ENCODE peak calls at places on chromosomes 3 and 15, in eight cellular contexts. M is sigmoid colon, J is neural progenitor cell, Z is tibial artery, T is keratinocyte, E is pancreas, Y is A673, H is A549. C is an unnamed sample.

GRCh38 chr15:40048155-40048792 is 9.3 kb upstream of the SRP14 start:
- DNase-seq in M (peak; percentile 59), J (no peak), Z (peak; percentile 60), T (no peak), E (no peak), Y (no peak), H (no peak), C (no peak)

GRCh38 chr3:173819368-173819767 is 421.8 kb downstream of the NLGN1 start:
- DNase-seq in M (no peak), J (no peak), Z (no peak), T (no peak), E (no peak), Y (no peak), H (no peak), C (no peak)

GRCh38 chr15:77589839-77590238 is 42.9 kb downstream of the LINGO1 start:
- DNase-seq in M (no peak), J (no peak), Z (no peak), T (no peak), E (no peak), Y (no peak), H (no peak), C (no peak)

GRCh38 chr15:51758645-51759044 is 7.2 kb downstream of the TMOD2 start:
- DNase-seq in M (peak; percentile 87), J (no peak), Z (no peak), T (no peak), E (no peak), Y (no peak), H (no peak), C (no peak)

GRCh38 chr3:110165753-110166152 is 828.4 kb upstream of the DPPA4 start:
- DNase-seq in M (no peak), J (peak; percentile 68), Z (no peak), T (no peak), E (no peak), Y (no peak), H (no peak), C (no peak)

GRCh38 chr3:31114929-31115283 is 220.4 kb upstream of the GADL1 start:
- DNase-seq in M (no peak), J (no peak), Z (no peak), T (no peak), E (no peak), Y (no peak), H (no peak), C (no peak)

GRCh38 chr3:14145236-14145635 is 20.4 kb downstream of the TMEM43 start:
- DNase-seq in M (no peak), J (no peak), Z (no peak), T (no peak), E (no peak), Y (no peak), H (no peak), C (no peak)

GRCh38 chr3:46312996-46313395 is 40.9 kb upstream of the CCR2 start:
- DNase-seq in M (peak; percentile 65), J (no peak), Z (no peak), T (peak; percentile 45), E (no peak), Y (no peak), H (no peak), C (no peak)

GRCh38 chr3:13364602-13365271 is 55.4 kb downstream of the NUP210 start:
- DNase-seq in M (no peak), J (no peak), Z (no peak), T (no peak), E (no peak), Y (no peak), H (no peak), C (no peak)

GRCh38 chr15:42453826-42454225 is 37.1 kb downstream of the ZNF106 start:
- DNase-seq in M (no peak), J (no peak), Z (no peak), T (no peak), E (no peak), Y (no peak), H (no peak), C (no peak)

GRCh38 chr15:42456539-42456938 is 34.4 kb downstream of the ZNF106 start:
- DNase-seq in M (no peak), J (no peak), Z (no peak), T (no peak), E (no peak), Y (no peak), H (no peak), C (no peak)

GRCh38 chr15:42456971-42457370 is 34.0 kb downstream of the ZNF106 start:
- DNase-seq in M (no peak), J (no peak), Z (no peak), T (no peak), E (no peak), Y (peak; percentile 51), H (no peak), C (no peak)

GRCh38 chr15:42461261-42461660 is 29.7 kb downstream of the ZNF106 start:
- DNase-seq in M (no peak), J (no peak), Z (no peak), T (no peak), E (no peak), Y (peak; percentile 59), H (no peak), C (no peak)

DNA sequence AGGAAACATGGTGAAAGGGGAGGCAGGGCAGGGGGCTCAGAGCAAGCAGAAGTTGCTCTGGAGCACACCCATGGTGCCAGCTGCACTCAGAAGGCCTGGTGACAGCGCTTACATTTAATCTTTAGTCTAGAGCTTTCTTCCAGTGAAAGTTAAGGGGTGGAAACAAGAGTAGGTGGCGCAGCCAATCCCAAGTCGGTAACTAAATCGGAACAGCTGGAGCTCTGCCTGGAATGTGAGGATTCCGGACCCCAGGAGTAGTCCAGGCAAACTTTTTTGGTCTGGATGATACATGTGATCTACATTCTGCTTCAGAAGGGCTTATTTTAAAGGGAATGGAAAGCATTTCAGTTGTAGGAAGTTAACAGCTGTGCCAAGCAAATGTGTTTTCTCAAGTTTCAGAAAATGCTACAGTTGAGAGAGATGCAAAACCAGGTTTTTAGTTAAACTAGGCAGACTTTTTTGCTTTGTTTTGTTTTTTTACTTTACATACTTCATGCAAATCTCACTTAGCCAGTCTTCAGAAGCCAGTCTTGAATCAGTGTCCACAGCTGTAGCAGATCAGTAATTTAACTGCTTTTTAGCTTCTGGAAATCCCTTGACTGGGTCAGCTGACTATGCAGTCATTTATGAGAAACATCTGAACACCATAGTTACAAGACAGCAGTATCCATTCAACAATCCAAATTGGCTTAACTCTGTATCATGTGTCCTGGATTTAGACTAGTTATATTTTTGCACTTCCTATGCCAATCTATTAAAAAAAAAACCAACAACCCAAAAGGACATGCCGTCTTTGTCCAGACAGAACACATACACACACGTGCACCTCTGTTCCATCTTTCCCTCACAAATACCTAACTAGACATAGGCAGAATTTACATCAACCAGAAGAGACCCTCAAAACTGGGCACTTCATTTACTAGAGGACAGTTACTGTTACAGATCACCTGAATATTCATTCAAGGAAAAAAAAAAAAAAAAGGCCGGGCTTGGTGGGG is 33.2 kb downstream of the ZNF106 start:
- DNase-seq in M (peak; percentile 91), J (peak; percentile 95), Z (peak; percentile 92), T (no peak), E (peak; percentile 49), Y (peak; percentile 94), H (no peak), C (peak; percentile 53)
- H3K4me1 ChIP-seq in M (peaks cover 2% of the 10 kb centered on the region), J (peaks cover 39% of the 10 kb centered on the region), Z (peaks cover 79% of the 10 kb centered on the region), T (peaks cover 10% of the 10 kb centered on the region), E (peaks cover 12% of the 10 kb centered on the region), Y (peaks cover 61% of the 10 kb centered on the region), H (no peaks in the 10 kb centered on the region), C (peaks cover 17% of the 10 kb centered on the region)

GRCh38 chr3:51622402-51622801 is 48.6 kb upstream of the TEX264 start:
- DNase-seq in M (no peak), J (no peak), Z (no peak), T (no peak), E (no peak), Y (no peak), H (no peak), C (no peak)

GRCh38 chr3:51619983-51620382 is 51.1 kb upstream of the TEX264 start:
- DNase-seq in M (no peak), J (no peak), Z (no peak), T (no peak), E (no peak), Y (no peak), H (no peak), C (no peak)

GRCh38 chr3:51620543-51620942 is 50.5 kb upstream of the TEX264 start:
- DNase-seq in M (peak; percentile 69), J (no peak), Z (no peak), T (no peak), E (no peak), Y (no peak), H (no peak), C (no peak)

GRCh38 chr3:51622868-51623267 is 48.2 kb upstream of the TEX264 start:
- DNase-seq in M (no peak), J (no peak), Z (no peak), T (no peak), E (no peak), Y (peak; percentile 4), H (no peak), C (no peak)

DNA sequence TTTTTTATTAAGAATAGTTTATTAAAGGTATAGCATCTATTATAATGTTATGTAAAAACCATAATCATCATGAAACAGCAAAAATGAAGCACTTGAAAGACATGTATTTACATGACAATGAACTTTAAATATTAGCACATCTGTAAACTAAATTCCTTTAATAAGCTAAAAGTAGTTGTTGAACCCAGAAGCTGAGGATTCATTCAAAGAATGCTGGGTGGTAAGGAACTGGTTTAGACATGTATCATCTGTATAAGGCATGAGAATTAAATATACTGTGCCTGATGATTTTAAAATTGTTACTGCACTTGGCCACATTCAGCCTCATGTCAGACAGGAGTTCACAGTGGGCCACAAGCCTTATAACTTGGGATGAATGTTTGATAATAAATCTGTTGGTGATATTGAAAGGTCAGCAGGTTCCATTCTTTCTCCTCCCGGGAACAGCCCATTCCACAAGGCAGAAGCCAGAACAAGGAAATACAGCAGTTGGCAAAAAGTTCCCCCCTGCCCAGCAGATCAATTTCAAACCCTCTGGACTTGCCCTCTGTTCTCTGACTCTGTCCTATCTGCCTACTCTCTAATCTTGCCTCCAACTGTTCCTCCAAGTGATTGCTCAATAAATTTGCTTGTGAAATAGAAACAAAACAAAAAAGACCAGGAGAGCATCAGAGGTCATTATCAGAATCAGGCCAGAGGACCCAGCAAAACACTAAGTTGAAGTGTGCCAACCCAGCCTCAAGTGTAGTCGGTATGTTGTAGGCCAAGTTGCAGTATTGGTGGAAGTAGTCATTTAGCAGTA is 49.8 kb upstream of the TEX264 start:
- DNase-seq in M (no peak), J (no peak), Z (no peak), T (peak; percentile 15), E (no peak), Y (no peak), H (no peak), C (no peak)
- H3K4me1 ChIP-seq in M (no peaks in the 10 kb centered on the region), J (no peaks in the 10 kb centered on the region), Z (peaks cover 37% of the 10 kb centered on the region), T (peaks cover 26% of the 10 kb centered on the region), E (peaks cover 11% of the 10 kb centered on the region), Y (no peaks in the 10 kb centered on the region), H (peaks cover 17% of the 10 kb centered on the region), C (peaks cover 35% of the 10 kb centered on the region)

DNA sequence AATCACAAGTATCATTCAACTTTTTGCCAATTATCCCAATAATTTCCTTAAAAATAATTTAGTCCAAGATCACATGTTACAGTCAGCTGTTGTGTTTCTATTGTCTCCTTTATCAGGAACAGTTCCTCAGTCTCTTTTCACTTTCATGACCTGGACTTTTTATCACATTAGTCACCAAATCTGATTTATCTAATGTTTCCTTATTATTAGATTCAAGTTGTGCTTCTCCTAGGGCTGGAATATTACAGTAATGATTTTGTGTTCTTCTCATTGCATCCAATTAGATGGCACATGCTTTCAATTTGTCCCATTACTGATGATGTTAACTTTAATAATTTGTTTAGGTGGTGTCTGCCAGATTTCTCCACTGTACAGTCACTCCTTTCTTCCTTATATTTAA is 66.3 kb upstream of the DCBLD2 start:
- DNase-seq in M (no peak), J (no peak), Z (no peak), T (no peak), E (no peak), Y (no peak), H (no peak), C (no peak)
- H3K4me1 ChIP-seq in M (no peaks in the 10 kb centered on the region), J (no peaks in the 10 kb centered on the region), Z (no peaks in the 10 kb centered on the region), T (peaks cover 78% of the 10 kb centered on the region), E (no peaks in the 10 kb centered on the region), Y (peaks cover 8% of the 10 kb centered on the region), H (peaks cover 81% of the 10 kb centered on the region), C (no peaks in the 10 kb centered on the region)

GRCh38 chr15:43517354-43518072 is at the start of gene MAP1A:
- DNase-seq in M (peak; percentile 89), J (peak; percentile 74), Z (peak; percentile 80), T (no peak), E (no peak), Y (peak; percentile 85), H (no peak), C (no peak)
- H3K4me1 ChIP-seq in M (no peaks in the 10 kb centered on the region), J (peaks cover 42% of the 10 kb centered on the region), Z (peaks cover 31% of the 10 kb centered on the region), T (no peaks in the 10 kb centered on the region), E (no peaks in the 10 kb centered on the region), Y (peaks cover 36% of the 10 kb centered on the region), H (no peaks in the 10 kb centered on the region), C (peaks cover 24% of the 10 kb centered on the region)